ENCODE peak calls at places on chromosomes 2 and 18, in ten cellular contexts. One of them, this sample, is unnamed.

GRCh38 chr2:85430780-85431601 is 12.5 kb downstream of the SH2D6 start:
- DNase-seq in activated CD4-positive, alpha-beta T cell treated with anti-CD3 and anti-CD28 coated beads, Interleukin-2, amount 10 ng/mL, durations not matched to agents 7 days and 5 days: no peak
- DNase-seq in activated T-helper 1 cell treated with anti-CD3 and anti-CD28 coated beads, Interleukin-12 subunit alpha, Interleukin-12 subunit beta, Interleukin-2, Interleukin-4 antibody, amounts not matched to agents 30 ng/mL and 10 ng/mL and 1 ng/mL, durations not matched to agents 14 hours and 24 hours and 36 hours: no peak
- DNase-seq in amniotic epithelial cell: peak; percentile 43
- DNase-seq in heart left ventricle: no peak
- DNase-seq in activated CD4-positive, CD25-positive, alpha-beta regulatory T cell: no peak
- DNase-seq in AG08395: no peak
- DNase-seq in kidney: peak; percentile 82
- DNase-seq in lower leg skin: no peak
- DNase-seq in cardiac septum: no peak
- DNase-seq in this sample: no peak

GRCh38 chr18:13577091-13577697 is 149.2 kb downstream of the FAM210A start:
- DNase-seq in activated CD4-positive, alpha-beta T cell treated with anti-CD3 and anti-CD28 coated beads, Interleukin-2, amount 10 ng/mL, durations not matched to agents 7 days and 5 days: peak; percentile 50
- DNase-seq in activated T-helper 1 cell treated with anti-CD3 and anti-CD28 coated beads, Interleukin-12 subunit alpha, Interleukin-12 subunit beta, Interleukin-2, Interleukin-4 antibody, amounts not matched to agents 30 ng/mL and 10 ng/mL and 1 ng/mL, durations not matched to agents 14 hours and 24 hours and 36 hours: peak; percentile 41
- DNase-seq in amniotic epithelial cell: no peak
- DNase-seq in heart left ventricle: no peak
- DNase-seq in activated CD4-positive, CD25-positive, alpha-beta regulatory T cell: no peak
- DNase-seq in AG08395: peak; percentile 81
- DNase-seq in kidney: no peak
- DNase-seq in lower leg skin: peak; percentile 86
- DNase-seq in cardiac septum: no peak
- DNase-seq in this sample: peak; percentile 22

GRCh38 chr2:217956895-217957457 is 45.8 kb downstream of the TNS1 start:
- DNase-seq in activated CD4-positive, alpha-beta T cell treated with anti-CD3 and anti-CD28 coated beads, Interleukin-2, amount 10 ng/mL, durations not matched to agents 7 days and 5 days: no peak
- DNase-seq in activated T-helper 1 cell treated with anti-CD3 and anti-CD28 coated beads, Interleukin-12 subunit alpha, Interleukin-12 subunit beta, Interleukin-2, Interleukin-4 antibody, amounts not matched to agents 30 ng/mL and 10 ng/mL and 1 ng/mL, durations not matched to agents 14 hours and 24 hours and 36 hours: no peak
- DNase-seq in amniotic epithelial cell: no peak
- DNase-seq in heart left ventricle: peak; percentile 69
- DNase-seq in activated CD4-positive, CD25-positive, alpha-beta regulatory T cell: no peak
- DNase-seq in AG08395: no peak
- DNase-seq in kidney: peak; percentile 84
- DNase-seq in lower leg skin: no peak
- DNase-seq in cardiac septum: peak; percentile 85
- DNase-seq in this sample: no peak

GRCh38 chr2:174681099-174681982 is 82.9 kb downstream of the CHRNA1 start:
- DNase-seq in activated CD4-positive, alpha-beta T cell treated with anti-CD3 and anti-CD28 coated beads, Interleukin-2, amount 10 ng/mL, durations not matched to agents 7 days and 5 days: no peak
- DNase-seq in activated T-helper 1 cell treated with anti-CD3 and anti-CD28 coated beads, Interleukin-12 subunit alpha, Interleukin-12 subunit beta, Interleukin-2, Interleukin-4 antibody, amounts not matched to agents 30 ng/mL and 10 ng/mL and 1 ng/mL, durations not matched to agents 14 hours and 24 hours and 36 hours: no peak
- DNase-seq in amniotic epithelial cell: no peak
- DNase-seq in heart left ventricle: no peak
- DNase-seq in activated CD4-positive, CD25-positive, alpha-beta regulatory T cell: no peak
- DNase-seq in AG08395: peak; percentile 55
- DNase-seq in kidney: no peak
- DNase-seq in lower leg skin: no peak
- DNase-seq in cardiac septum: no peak
- DNase-seq in this sample: no peak

GRCh38 chr2:170928036-170928823 is 823 bp upstream of the GORASP2 start:
- DNase-seq in activated CD4-positive, alpha-beta T cell treated with anti-CD3 and anti-CD28 coated beads, Interleukin-2, amount 10 ng/mL, durations not matched to agents 7 days and 5 days: no peak
- DNase-seq in activated T-helper 1 cell treated with anti-CD3 and anti-CD28 coated beads, Interleukin-12 subunit alpha, Interleukin-12 subunit beta, Interleukin-2, Interleukin-4 antibody, amounts not matched to agents 30 ng/mL and 10 ng/mL and 1 ng/mL, durations not matched to agents 14 hours and 24 hours and 36 hours: no peak
- DNase-seq in amniotic epithelial cell: peak; percentile 82
- DNase-seq in heart left ventricle: peak; percentile 27
- DNase-seq in activated CD4-positive, CD25-positive, alpha-beta regulatory T cell: no peak
- DNase-seq in AG08395: no peak
- DNase-seq in kidney: no peak
- DNase-seq in lower leg skin: no peak
- DNase-seq in cardiac septum: no peak
- DNase-seq in this sample: no peak

GRCh38 chr18:69956037-69956436 is 8.4 kb upstream of the CD226 start:
- DNase-seq in activated CD4-positive, alpha-beta T cell treated with anti-CD3 and anti-CD28 coated beads, Interleukin-2, amount 10 ng/mL, durations not matched to agents 7 days and 5 days: peak; percentile 38
- DNase-seq in activated T-helper 1 cell treated with anti-CD3 and anti-CD28 coated beads, Interleukin-12 subunit alpha, Interleukin-12 subunit beta, Interleukin-2, Interleukin-4 antibody, amounts not matched to agents 30 ng/mL and 10 ng/mL and 1 ng/mL, durations not matched to agents 14 hours and 24 hours and 36 hours: no peak
- DNase-seq in amniotic epithelial cell: peak; percentile 23
- DNase-seq in heart left ventricle: no peak
- DNase-seq in activated CD4-positive, CD25-positive, alpha-beta regulatory T cell: no peak
- DNase-seq in AG08395: no peak
- DNase-seq in kidney: no peak
- DNase-seq in lower leg skin: no peak
- DNase-seq in cardiac septum: no peak
- DNase-seq in this sample: no peak

GRCh38 chr2:176242211-176242610 is 27.0 kb upstream of the MTX2 start:
- DNase-seq in activated CD4-positive, alpha-beta T cell treated with anti-CD3 and anti-CD28 coated beads, Interleukin-2, amount 10 ng/mL, durations not matched to agents 7 days and 5 days: no peak
- DNase-seq in activated T-helper 1 cell treated with anti-CD3 and anti-CD28 coated beads, Interleukin-12 subunit alpha, Interleukin-12 subunit beta, Interleukin-2, Interleukin-4 antibody, amounts not matched to agents 30 ng/mL and 10 ng/mL and 1 ng/mL, durations not matched to agents 14 hours and 24 hours and 36 hours: no peak
- DNase-seq in amniotic epithelial cell: no peak
- DNase-seq in heart left ventricle: no peak
- DNase-seq in activated CD4-positive, CD25-positive, alpha-beta regulatory T cell: no peak
- DNase-seq in AG08395: peak; percentile 32
- DNase-seq in kidney: no peak
- DNase-seq in lower leg skin: no peak
- DNase-seq in cardiac septum: no peak
- DNase-seq in this sample: no peak

GRCh38 chr18:46243673-46244072 is 139.5 kb downstream of the HAUS1 start:
- DNase-seq in activated CD4-positive, alpha-beta T cell treated with anti-CD3 and anti-CD28 coated beads, Interleukin-2, amount 10 ng/mL, durations not matched to agents 7 days and 5 days: no peak
- DNase-seq in activated T-helper 1 cell treated with anti-CD3 and anti-CD28 coated beads, Interleukin-12 subunit alpha, Interleukin-12 subunit beta, Interleukin-2, Interleukin-4 antibody, amounts not matched to agents 30 ng/mL and 10 ng/mL and 1 ng/mL, durations not matched to agents 14 hours and 24 hours and 36 hours: no peak
- DNase-seq in amniotic epithelial cell: no peak
- DNase-seq in heart left ventricle: no peak
- DNase-seq in activated CD4-positive, CD25-positive, alpha-beta regulatory T cell: no peak
- DNase-seq in AG08395: no peak
- DNase-seq in kidney: no peak
- DNase-seq in lower leg skin: no peak
- DNase-seq in cardiac septum: no peak
- DNase-seq in this sample: no peak

GRCh38 chr2:195818521-195818920 is 161.5 kb downstream of the SLC39A10 start:
- DNase-seq in activated CD4-positive, alpha-beta T cell treated with anti-CD3 and anti-CD28 coated beads, Interleukin-2, amount 10 ng/mL, durations not matched to agents 7 days and 5 days: no peak
- DNase-seq in activated T-helper 1 cell treated with anti-CD3 and anti-CD28 coated beads, Interleukin-12 subunit alpha, Interleukin-12 subunit beta, Interleukin-2, Interleukin-4 antibody, amounts not matched to agents 30 ng/mL and 10 ng/mL and 1 ng/mL, durations not matched to agents 14 hours and 24 hours and 36 hours: no peak
- DNase-seq in amniotic epithelial cell: no peak
- DNase-seq in heart left ventricle: no peak
- DNase-seq in activated CD4-positive, CD25-positive, alpha-beta regulatory T cell: no peak
- DNase-seq in AG08395: no peak
- DNase-seq in kidney: no peak
- DNase-seq in lower leg skin: no peak
- DNase-seq in cardiac septum: no peak
- DNase-seq in this sample: peak; percentile 72